ENCODE peak calls at places on chromosomes 16 and 17, in four cellular contexts. N is endothelial cell of umbilical vein, T is body of pancreas, A is MM.1S. P is an unnamed sample.

GRCh38 chr17:74513987-74514631 is 17.2 kb downstream of the CD300LB start:
- DNase-seq in N (peak), T (no peak), A (peak), P (peak)

GRCh38 chr17:56867948-56868376 is 34.0 kb downstream of the DGKE start:
- DNase-seq in T (no peak), N (peak), A (no peak), P (peak)

GRCh38 chr17:80790981-80791742 is 200.5 kb upstream of the CHMP6 start:
- DNase-seq in T (no peak), N (no peak), A (no peak), P (no peak)

GRCh38 chr17:4032738-4033137 is 68.5 kb upstream of the ATP2A3 start:
- DNase-seq in A (no peak), N (no peak), T (no peak), P (no peak)

GRCh38 chr16:66746682-66747081 is 4.7 kb downstream of the DYNC1LI2 start:
- DNase-seq in T (no peak), N (no peak), A (peak), P (no peak)

GRCh38 chr17:74446551-74447500 is 14.9 kb downstream of the GPRC5C start:
- DNase-seq in A (no peak), N (no peak), T (peak), P (no peak)

GRCh38 chr17:61250335-61250890 is 149.2 kb upstream of the TBX2 start:
- DNase-seq in A (peak), T (no peak), N (no peak), P (no peak)

GRCh38 chr16:26795184-26795583 is 271.5 kb upstream of the C16orf82 start:
- DNase-seq in N (no peak), A (no peak), T (no peak), P (no peak)

GRCh38 chr16:86151372-86151950 is 252.5 kb downstream of the IRF8 start:
- DNase-seq in N (no peak), T (no peak), A (no peak), P (no peak)
- H3K4me3 ChIP-seq in N (no peak), T (no peak), A (no peak), P (no peak)

DNA sequence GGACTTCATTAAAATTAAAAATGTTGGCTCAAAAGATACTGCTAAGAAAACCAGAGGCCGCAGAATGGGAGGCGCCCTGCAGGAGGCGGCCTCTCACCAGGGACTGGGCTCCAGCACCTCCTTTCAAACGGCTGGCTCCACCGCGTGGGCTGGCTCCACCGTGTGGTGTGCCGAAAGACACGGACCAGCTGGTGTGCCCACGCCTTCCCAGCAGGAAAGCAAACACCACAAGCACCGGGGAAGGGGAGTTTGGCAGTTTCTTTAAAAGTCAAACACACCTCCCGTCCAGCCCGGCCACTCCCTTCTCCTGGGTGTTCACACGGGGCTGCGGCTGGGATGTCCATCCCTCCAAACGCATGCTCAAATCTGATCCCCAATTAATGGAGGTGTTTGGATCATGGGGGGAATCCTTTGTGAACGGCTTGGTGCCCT is 13.9 kb downstream of the HAGH start:
- DNase-seq in A (no peak), N (peak), T (peak), P (peak)
- TF ChIP-seq CTCF in A (no peak), N (peak), T (peak), P (peak)

GRCh38 chr16:383326-384020 is 1.7 kb upstream of the PGAP6 start:
- DNase-seq in N (peak), T (peak), A (no peak), P (peak)
- H3K4me3 ChIP-seq in N (no peak), T (no peak), A (no peak), P (peak)

GRCh38 chr17:35801583-35802224 is 6.3 kb upstream of the MMP28 start:
- DNase-seq in A (no peak), T (no peak), N (peak), P (peak)

GRCh38 chr17:35807371-35808144 is 1.7 kb upstream of the TAF15 start:
- DNase-seq in A (no peak), T (no peak), N (peak), P (no peak)

GRCh38 chr17:35808240-35808961 is 883 bp upstream of the TAF15 start:
- DNase-seq in T (no peak), A (no peak), N (no peak), P (no peak)

GRCh38 chr17:35808962-35809854 is at the start of gene TAF15:
- DNase-seq in A (peak), T (peak), N (peak), P (peak)

DNA sequence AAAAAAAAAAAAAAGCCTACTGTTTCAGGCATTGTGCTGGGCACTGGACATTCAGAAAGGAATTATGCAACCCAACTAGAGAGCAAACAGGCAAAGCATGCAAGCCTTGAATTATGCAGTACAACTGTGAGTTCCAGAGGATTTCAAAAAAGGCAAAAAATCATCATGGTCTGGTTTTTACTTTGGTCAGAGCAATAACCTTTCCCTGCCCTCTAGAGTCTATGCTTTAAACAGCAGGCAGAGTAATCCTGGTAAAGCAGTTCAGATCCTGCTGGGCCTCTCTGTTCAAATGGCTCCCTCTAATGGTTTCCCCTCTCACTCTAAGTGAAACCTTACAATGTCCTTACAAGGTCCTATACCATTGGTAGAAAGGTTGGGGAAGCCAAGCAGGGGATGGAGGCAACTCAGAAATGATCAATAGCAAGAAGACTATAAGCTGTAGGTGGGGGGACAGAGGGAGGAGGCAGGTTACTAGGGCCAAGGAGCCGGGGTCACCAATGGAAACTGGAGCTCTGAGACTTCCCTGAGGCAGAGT is 4.6 kb upstream of the TAF15 start:
- DNase-seq in T (peak), N (peak), A (peak), P (peak)
- TF ChIP-seq CTCF in T (peak), N (peak), A (peak), P (peak)

GRCh38 chr16:29972500-29972899 is 1.2 kb upstream of the TAOK2 start:
- DNase-seq in A (no peak), N (no peak), T (no peak), P (no peak)

GRCh38 chr16:29974291-29975133 is 844 bp downstream of the TAOK2 start:
- DNase-seq in A (no peak), T (no peak), N (peak), P (no peak)

GRCh38 chr16:29971304-29971703 is 2.4 kb upstream of the TAOK2 start:
- DNase-seq in A (no peak), T (no peak), N (no peak), P (no peak)

GRCh38 chr16:29973384-29974246 is at the start of gene TAOK2:
- DNase-seq in T (peak), A (peak), N (peak), P (peak)

GRCh38 chr16:29972992-29973383 is 680 bp upstream of the TAOK2 start:
- DNase-seq in T (no peak), A (no peak), N (no peak), P (no peak)
- H3K4me3 ChIP-seq in T (no peak), A (no peak), N (no peak), P (no peak)

P was measured in LNCaP clone FGC.